ENCODE peak calls at places on chromosome 1, in nine cellular contexts. One of them, this sample, is unnamed.

GRCh38 chr1:153774780-153775431 is at the start of gene SLC27A3:
- DNase-seq in PC-3: peak; percentile 53
- DNase-seq in brain microvascular endothelial cell: peak; percentile 6
- DNase-seq in fibroblast of lung: peak; percentile 52
- DNase-seq in CD8-positive, alpha-beta memory T cell: no peak
- DNase-seq in hepatocyte: peak; percentile 79
- DNase-seq in testis: peak; percentile 84
- DNase-seq in neural progenitor cell: peak; percentile 58
- DNase-seq in heart right ventricle: peak; percentile 83
- DNase-seq in this sample: peak; percentile 97

GRCh38 chr1:85295006-85295431 is 18.6 kb upstream of the BCL10 start:
- DNase-seq in testis: no peak
- DNase-seq in CD8-positive, alpha-beta memory T cell: no peak
- DNase-seq in brain microvascular endothelial cell: no peak
- DNase-seq in hepatocyte: no peak
- DNase-seq in heart right ventricle: no peak
- DNase-seq in PC-3: peak; percentile 98
- DNase-seq in fibroblast of lung: peak; percentile 83
- DNase-seq in neural progenitor cell: no peak
- DNase-seq in this sample: no peak

GRCh38 chr1:224065455-224065854 is 48.5 kb upstream of the FBXO28 start:
- DNase-seq in fibroblast of lung: peak; percentile 59
- DNase-seq in heart right ventricle: no peak
- DNase-seq in hepatocyte: no peak
- DNase-seq in brain microvascular endothelial cell: peak; percentile 27
- DNase-seq in neural progenitor cell: no peak
- DNase-seq in PC-3: peak; percentile 97
- DNase-seq in testis: no peak
- DNase-seq in CD8-positive, alpha-beta memory T cell: no peak
- DNase-seq in this sample: no peak

GRCh38 chr1:184160236-184160635 is 108.7 kb downstream of the TSEN15 start:
- DNase-seq in fibroblast of lung: peak; percentile 86
- DNase-seq in PC-3: peak; percentile 50
- DNase-seq in CD8-positive, alpha-beta memory T cell: no peak
- DNase-seq in heart right ventricle: no peak
- DNase-seq in brain microvascular endothelial cell: peak; percentile 75
- DNase-seq in testis: no peak
- DNase-seq in hepatocyte: no peak
- DNase-seq in neural progenitor cell: no peak
- DNase-seq in this sample: no peak

GRCh38 chr1:214318956-214319355 is 38.0 kb downstream of the SMYD2 start:
- DNase-seq in neural progenitor cell: no peak
- DNase-seq in brain microvascular endothelial cell: no peak
- DNase-seq in PC-3: no peak
- DNase-seq in heart right ventricle: no peak
- DNase-seq in fibroblast of lung: no peak
- DNase-seq in hepatocyte: no peak
- DNase-seq in CD8-positive, alpha-beta memory T cell: no peak
- DNase-seq in testis: no peak
- DNase-seq in this sample: no peak

GRCh38 chr1:53636621-53637171 is 102.3 kb downstream of the GLIS1 start:
- DNase-seq in PC-3: no peak
- DNase-seq in testis: peak; percentile 7
- DNase-seq in fibroblast of lung: no peak
- DNase-seq in hepatocyte: no peak
- DNase-seq in neural progenitor cell: no peak
- DNase-seq in CD8-positive, alpha-beta memory T cell: no peak
- DNase-seq in brain microvascular endothelial cell: no peak
- DNase-seq in heart right ventricle: no peak
- DNase-seq in this sample: peak; percentile 3

GRCh38 chr1:101652476-101652875 is 344.2 kb downstream of the OLFM3 start:
- DNase-seq in brain microvascular endothelial cell: no peak
- DNase-seq in heart right ventricle: no peak
- DNase-seq in CD8-positive, alpha-beta memory T cell: no peak
- DNase-seq in testis: no peak
- DNase-seq in PC-3: no peak
- DNase-seq in hepatocyte: no peak
- DNase-seq in fibroblast of lung: no peak
- DNase-seq in neural progenitor cell: peak; percentile 4
- DNase-seq in this sample: no peak

GRCh38 chr1:95301091-95301490 is 67.1 kb downstream of the RWDD3 start:
- DNase-seq in neural progenitor cell: no peak
- DNase-seq in CD8-positive, alpha-beta memory T cell: no peak
- DNase-seq in testis: no peak
- DNase-seq in hepatocyte: no peak
- DNase-seq in brain microvascular endothelial cell: no peak
- DNase-seq in PC-3: no peak
- DNase-seq in fibroblast of lung: no peak
- DNase-seq in heart right ventricle: no peak
- DNase-seq in this sample: no peak

GRCh38 chr1:3064296-3064850 is 4.6 kb upstream of the PRDM16 start:
- DNase-seq in hepatocyte: no peak
- DNase-seq in CD8-positive, alpha-beta memory T cell: no peak
- DNase-seq in neural progenitor cell: no peak
- DNase-seq in fibroblast of lung: no peak
- DNase-seq in testis: no peak
- DNase-seq in heart right ventricle: no peak
- DNase-seq in PC-3: no peak
- DNase-seq in brain microvascular endothelial cell: no peak
- DNase-seq in this sample: peak; percentile 4

GRCh38 chr1:3066250-3066711 is 2.7 kb upstream of the PRDM16 start:
- DNase-seq in brain microvascular endothelial cell: no peak
- DNase-seq in CD8-positive, alpha-beta memory T cell: no peak
- DNase-seq in PC-3: peak; percentile 16
- DNase-seq in neural progenitor cell: peak; percentile 68
- DNase-seq in heart right ventricle: peak; percentile 71
- DNase-seq in fibroblast of lung: no peak
- DNase-seq in hepatocyte: peak; percentile 68
- DNase-seq in testis: peak; percentile 79
- DNase-seq in this sample: peak; percentile 79

GRCh38 chr1:3064901-3065300 is 4.1 kb upstream of the PRDM16 start:
- DNase-seq in neural progenitor cell: no peak
- DNase-seq in testis: no peak
- DNase-seq in fibroblast of lung: no peak
- DNase-seq in brain microvascular endothelial cell: no peak
- DNase-seq in hepatocyte: no peak
- DNase-seq in CD8-positive, alpha-beta memory T cell: no peak
- DNase-seq in heart right ventricle: no peak
- DNase-seq in PC-3: no peak
- DNase-seq in this sample: no peak

GRCh38 chr1:3065797-3066196 is 3.2 kb upstream of the PRDM16 start:
- DNase-seq in fibroblast of lung: no peak
- DNase-seq in PC-3: no peak
- DNase-seq in neural progenitor cell: no peak
- DNase-seq in brain microvascular endothelial cell: no peak
- DNase-seq in testis: no peak
- DNase-seq in heart right ventricle: no peak
- DNase-seq in hepatocyte: no peak
- DNase-seq in CD8-positive, alpha-beta memory T cell: no peak
- DNase-seq in this sample: no peak

GRCh38 chr1:3065396-3065795 is 3.6 kb upstream of the PRDM16 start:
- DNase-seq in testis: no peak
- DNase-seq in CD8-positive, alpha-beta memory T cell: no peak
- DNase-seq in hepatocyte: no peak
- DNase-seq in PC-3: no peak
- DNase-seq in heart right ventricle: no peak
- DNase-seq in fibroblast of lung: no peak
- DNase-seq in neural progenitor cell: no peak
- DNase-seq in brain microvascular endothelial cell: no peak
- DNase-seq in this sample: no peak
- H3K27me3 ChIP-seq in testis: no peaks in the 10 kb centered on the region
- H3K27me3 ChIP-seq in CD8-positive, alpha-beta memory T cell: no peaks in the 10 kb centered on the region
- H3K27me3 ChIP-seq in hepatocyte: peaks cover 69% of the 10 kb centered on the region
- H3K27me3 ChIP-seq in PC-3: peaks cover 84% of the 10 kb centered on the region
- H3K27me3 ChIP-seq in heart right ventricle: peaks cover 17% of the 10 kb centered on the region
- H3K27me3 ChIP-seq in fibroblast of lung: peaks cover 35% of the 10 kb centered on the region
- H3K27me3 ChIP-seq in neural progenitor cell: peaks cover 96% of the 10 kb centered on the region
- H3K27me3 ChIP-seq in brain microvascular endothelial cell: peaks cover 70% of the 10 kb centered on the region
- H3K27me3 ChIP-seq in this sample: peaks cover 13% of the 10 kb centered on the region

GRCh38 chr1:205294175-205294913 is 27.2 kb downstream of the NUAK2 start:
- DNase-seq in CD8-positive, alpha-beta memory T cell: no peak
- DNase-seq in fibroblast of lung: peak; percentile 92
- DNase-seq in brain microvascular endothelial cell: peak; percentile 80
- DNase-seq in hepatocyte: peak; percentile 73
- DNase-seq in neural progenitor cell: peak; percentile 83
- DNase-seq in heart right ventricle: no peak
- DNase-seq in PC-3: peak; percentile 87
- DNase-seq in testis: peak; percentile 69
- DNase-seq in this sample: peak; percentile 58

GRCh38 chr1:205298191-205298994 is 23.2 kb downstream of the NUAK2 start:
- DNase-seq in neural progenitor cell: peak; percentile 83
- DNase-seq in heart right ventricle: no peak
- DNase-seq in brain microvascular endothelial cell: peak; percentile 99
- DNase-seq in hepatocyte: peak; percentile 80
- DNase-seq in PC-3: peak; percentile 97
- DNase-seq in testis: no peak
- DNase-seq in CD8-positive, alpha-beta memory T cell: no peak
- DNase-seq in fibroblast of lung: peak; percentile 98
- DNase-seq in this sample: no peak

GRCh38 chr1:205293350-205294074 is 28.0 kb downstream of the NUAK2 start:
- DNase-seq in fibroblast of lung: no peak
- DNase-seq in brain microvascular endothelial cell: no peak
- DNase-seq in hepatocyte: no peak
- DNase-seq in neural progenitor cell: no peak
- DNase-seq in PC-3: no peak
- DNase-seq in testis: no peak
- DNase-seq in CD8-positive, alpha-beta memory T cell: no peak
- DNase-seq in heart right ventricle: no peak
- DNase-seq in this sample: no peak

GRCh38 chr1:205294914-205295310 is 26.6 kb downstream of the NUAK2 start:
- DNase-seq in hepatocyte: no peak
- DNase-seq in CD8-positive, alpha-beta memory T cell: no peak
- DNase-seq in neural progenitor cell: no peak
- DNase-seq in PC-3: peak; percentile 40
- DNase-seq in fibroblast of lung: no peak
- DNase-seq in heart right ventricle: no peak
- DNase-seq in brain microvascular endothelial cell: no peak
- DNase-seq in testis: no peak
- DNase-seq in this sample: no peak

GRCh38 chr1:205296154-205296553 is 25.4 kb downstream of the NUAK2 start:
- DNase-seq in heart right ventricle: no peak
- DNase-seq in CD8-positive, alpha-beta memory T cell: no peak
- DNase-seq in brain microvascular endothelial cell: no peak
- DNase-seq in neural progenitor cell: no peak
- DNase-seq in testis: no peak
- DNase-seq in fibroblast of lung: no peak
- DNase-seq in PC-3: no peak
- DNase-seq in hepatocyte: no peak
- DNase-seq in this sample: no peak
- H3K27ac ChIP-seq in heart right ventricle: no peak overlapping the region
- H3K27ac ChIP-seq in CD8-positive, alpha-beta memory T cell: no peak overlapping the region
- H3K27ac ChIP-seq in brain microvascular endothelial cell: no peak overlapping the region
- H3K27ac ChIP-seq in neural progenitor cell: peak overlapping the region; percentile 99
- H3K27ac ChIP-seq in testis: no peak overlapping the region
- H3K27ac ChIP-seq in fibroblast of lung: no peak overlapping the region
- H3K27ac ChIP-seq in PC-3: no peak overlapping the region
- H3K27ac ChIP-seq in hepatocyte: no peak overlapping the region
- H3K27ac ChIP-seq in this sample: no peak overlapping the region

DNA sequence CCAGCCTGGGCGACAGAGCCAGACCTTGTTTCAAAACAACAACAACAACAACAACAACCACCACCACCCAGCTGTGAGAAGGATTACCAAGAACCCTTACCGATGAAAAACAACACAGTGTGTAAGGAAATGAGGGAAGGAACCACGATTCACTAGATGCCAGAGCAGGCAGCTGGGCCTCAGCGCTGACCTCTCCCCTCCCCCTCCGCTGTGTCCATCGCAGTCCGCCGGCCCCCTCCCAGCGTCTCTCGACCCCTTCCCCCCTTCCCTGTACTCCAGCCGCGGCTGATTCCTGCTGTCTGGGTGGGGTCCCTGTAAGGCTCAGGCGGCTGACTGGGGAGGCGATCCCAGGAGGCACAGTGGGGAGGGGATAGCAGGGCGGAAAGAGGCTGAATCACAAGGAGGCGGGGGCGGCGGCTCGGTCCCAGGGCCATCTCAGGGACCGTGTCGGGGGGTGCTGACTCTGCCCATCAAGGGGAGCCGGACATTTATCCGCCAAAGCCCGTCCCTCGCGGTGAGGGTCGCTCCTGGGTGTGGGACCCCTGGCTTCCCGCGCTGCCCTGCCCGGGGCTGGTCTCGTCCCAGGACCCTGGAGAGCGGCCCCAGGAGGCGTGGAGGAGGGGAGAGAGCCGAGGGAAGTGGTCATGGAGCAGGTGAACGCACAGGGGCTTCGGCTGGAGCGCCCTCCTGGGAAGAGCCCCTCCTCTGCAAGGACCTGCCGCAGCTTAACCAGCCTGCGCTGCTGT is 241.9 kb downstream of the PTPRU start:
- DNase-seq in CD8-positive, alpha-beta memory T cell: no peak
- DNase-seq in heart right ventricle: no peak
- DNase-seq in PC-3: no peak
- DNase-seq in hepatocyte: no peak
- DNase-seq in testis: no peak
- DNase-seq in brain microvascular endothelial cell: no peak
- DNase-seq in fibroblast of lung: no peak
- DNase-seq in neural progenitor cell: peak; percentile 76
- DNase-seq in this sample: no peak
- H3K4me3 ChIP-seq in CD8-positive, alpha-beta memory T cell: no peak overlapping the region
- H3K4me3 ChIP-seq in heart right ventricle: no peak overlapping the region
- H3K4me3 ChIP-seq in PC-3: no peak overlapping the region
- H3K4me3 ChIP-seq in hepatocyte: no peak overlapping the region
- H3K4me3 ChIP-seq in testis: no peak overlapping the region
- H3K4me3 ChIP-seq in brain microvascular endothelial cell: no peak overlapping the region
- H3K4me3 ChIP-seq in fibroblast of lung: no peak overlapping the region
- H3K4me3 ChIP-seq in neural progenitor cell: peak overlapping the region; percentile 49
- H3K4me3 ChIP-seq in this sample: no peak overlapping the region

GRCh38 chr1:22110016-22110415 is 32.9 kb downstream of the WNT4 start:
- DNase-seq in neural progenitor cell: no peak
- DNase-seq in PC-3: no peak
- DNase-seq in hepatocyte: no peak
- DNase-seq in CD8-positive, alpha-beta memory T cell: no peak
- DNase-seq in heart right ventricle: no peak
- DNase-seq in fibroblast of lung: no peak
- DNase-seq in testis: no peak
- DNase-seq in brain microvascular endothelial cell: no peak
- DNase-seq in this sample: no peak

GRCh38 chr1:22104865-22105437 is 37.9 kb downstream of the WNT4 start:
- DNase-seq in testis: no peak
- DNase-seq in PC-3: no peak
- DNase-seq in CD8-positive, alpha-beta memory T cell: peak; percentile 30
- DNase-seq in neural progenitor cell: no peak
- DNase-seq in fibroblast of lung: no peak
- DNase-seq in hepatocyte: no peak
- DNase-seq in heart right ventricle: no peak
- DNase-seq in brain microvascular endothelial cell: no peak
- DNase-seq in this sample: no peak

GRCh38 chr1:22105611-22106207 is 37.2 kb downstream of the WNT4 start:
- DNase-seq in PC-3: peak; percentile 75
- DNase-seq in CD8-positive, alpha-beta memory T cell: no peak
- DNase-seq in hepatocyte: peak; percentile 73
- DNase-seq in heart right ventricle: no peak
- DNase-seq in fibroblast of lung: peak; percentile 56
- DNase-seq in testis: peak; percentile 46
- DNase-seq in brain microvascular endothelial cell: peak; percentile 27
- DNase-seq in neural progenitor cell: peak; percentile 69
- DNase-seq in this sample: no peak

GRCh38 chr1:22108343-22109135 is 34.4 kb downstream of the WNT4 start:
- DNase-seq in hepatocyte: peak; percentile 36
- DNase-seq in neural progenitor cell: no peak
- DNase-seq in testis: peak; percentile 87
- DNase-seq in PC-3: no peak
- DNase-seq in heart right ventricle: no peak
- DNase-seq in CD8-positive, alpha-beta memory T cell: no peak
- DNase-seq in fibroblast of lung: peak; percentile 31
- DNase-seq in brain microvascular endothelial cell: no peak
- DNase-seq in this sample: no peak

GRCh38 chr1:22107126-22107525 is 35.8 kb downstream of the WNT4 start:
- DNase-seq in heart right ventricle: no peak
- DNase-seq in hepatocyte: no peak
- DNase-seq in fibroblast of lung: peak; percentile 81
- DNase-seq in CD8-positive, alpha-beta memory T cell: no peak
- DNase-seq in PC-3: no peak
- DNase-seq in brain microvascular endothelial cell: no peak
- DNase-seq in testis: no peak
- DNase-seq in neural progenitor cell: no peak
- DNase-seq in this sample: no peak
- H3K27me3 ChIP-seq in heart right ventricle: no peaks in the 10 kb centered on the region
- H3K27me3 ChIP-seq in hepatocyte: no peaks in the 10 kb centered on the region
- H3K27me3 ChIP-seq in fibroblast of lung: no peaks in the 10 kb centered on the region
- H3K27me3 ChIP-seq in CD8-positive, alpha-beta memory T cell: no peaks in the 10 kb centered on the region
- H3K27me3 ChIP-seq in PC-3: no peaks in the 10 kb centered on the region
- H3K27me3 ChIP-seq in brain microvascular endothelial cell: no peaks in the 10 kb centered on the region
- H3K27me3 ChIP-seq in testis: no peaks in the 10 kb centered on the region
- H3K27me3 ChIP-seq in neural progenitor cell: no peaks in the 10 kb centered on the region
- H3K27me3 ChIP-seq in this sample: no peaks in the 10 kb centered on the region